ENCODE peak calls at places on chromosome 18, in five cellular contexts. V, K, T, F and Y are unnamed samples.

GRCh38 chr18:60202702-60203101 is 169.9 kb downstream of the MC4R start:
- DNase-seq in V (no peak), K (no peak), T (no peak), F (no peak), Y (no peak)

GRCh38 chr18:75350440-75350839 is 77.1 kb downstream of the SMIM21 start:
- DNase-seq in V (no peak), K (no peak), T (peak; percentile 65), F (peak; percentile 56), Y (peak; percentile 67)

GRCh38 chr18:26103579-26103978 is 13.2 kb upstream of the SS18 start:
- DNase-seq in V (peak; percentile 56), K (no peak), T (peak; percentile 47), F (peak; percentile 12), Y (peak; percentile 80)

GRCh38 chr18:44742741-44743311 is 62.1 kb downstream of the SETBP1 start:
- DNase-seq in V (peak; percentile 16), K (peak; percentile 67), T (peak; percentile 31), F (peak; percentile 65), Y (peak; percentile 58)

GRCh38 chr18:28193177-28193778 is 16.3 kb upstream of the CDH2 start:
- DNase-seq in V (no peak), K (no peak), T (no peak), F (no peak), Y (no peak)

GRCh38 chr18:48589797-48590519 is 51.1 kb downstream of the CTIF start:
- DNase-seq in V (no peak), K (peak; percentile 27), T (no peak), F (peak; percentile 22), Y (no peak)

GRCh38 chr18:59298871-59299270 is 19.6 kb downstream of the CPLX4 start:
- DNase-seq in V (no peak), K (no peak), T (no peak), F (no peak), Y (no peak)

GRCh38 chr18:54947115-54947514 is 12.1 kb downstream of the CCDC68 start:
- DNase-seq in V (no peak), K (no peak), T (no peak), F (peak; percentile 22), Y (no peak)

GRCh38 chr18:37612941-37613340 is 47.3 kb upstream of the CELF4 start:
- DNase-seq in V (no peak), K (no peak), T (no peak), F (no peak), Y (no peak)

GRCh38 chr18:59323931-59324622 is 5.6 kb upstream of the CPLX4 start:
- DNase-seq in V (no peak), K (peak; percentile 53), T (peak; percentile 26), F (peak; percentile 86), Y (no peak)

GRCh38 chr18:80169607-80170006 is 60.5 kb downstream of the ADNP2 start:
- DNase-seq in V (peak; percentile 32), K (peak; percentile 42), T (no peak), F (no peak), Y (no peak)

GRCh38 chr18:13550446-13551304 is 175.7 kb downstream of the FAM210A start:
- DNase-seq in V (no peak), K (no peak), T (no peak), F (no peak), Y (no peak)

GRCh38 chr18:32470136-32470712 is 458 bp downstream of the GAREM1 start:
- DNase-seq in V (no peak), K (peak; percentile 63), T (peak; percentile 69), F (peak; percentile 16), Y (peak; percentile 40)

GRCh38 chr18:8031496-8031895 is 464.4 kb downstream of the PTPRM start:
- DNase-seq in V (no peak), K (no peak), T (no peak), F (no peak), Y (no peak)

GRCh38 chr18:68833756-68834155 is 35.9 kb downstream of the CCDC102B start:
- DNase-seq in V (no peak), K (no peak), T (no peak), F (no peak), Y (no peak)

GRCh38 chr18:77016133-77016839 is 116.3 kb downstream of the MBP start:
- DNase-seq in V (no peak), K (no peak), T (no peak), F (no peak), Y (no peak)

GRCh38 chr18:59885579-59886163 is 14.1 kb upstream of the PMAIP1 start:
- DNase-seq in V (no peak), K (peak; percentile 87), T (no peak), F (peak; percentile 95), Y (no peak)

GRCh38 chr18:6120820-6121279 is 225.5 kb upstream of the TMEM200C start:
- DNase-seq in V (no peak), K (no peak), T (no peak), F (no peak), Y (no peak)

GRCh38 chr18:36733150-36733549 is 95.7 kb downstream of the TPGS2 start:
- DNase-seq in V (no peak), K (no peak), T (no peak), F (no peak), Y (no peak)